ENCODE peak calls at places on chromosome 13, in eight cellular contexts. One of them, this sample, is unnamed.

GRCh38 chr13:30755678-30756077 is 20.3 kb downstream of the ALOX5AP start:
- DNase-seq in hepatocyte: no peak
- DNase-seq in HCT116: no peak
- DNase-seq in SK-N-SH: no peak
- DNase-seq in GM23338: no peak
- DNase-seq in PC-3: no peak
- DNase-seq in PC-9: no peak
- DNase-seq in OCI-LY7: no peak
- DNase-seq in this sample: peak; percentile 65

GRCh38 chr13:41241626-41242025 is 21.8 kb downstream of the MTRF1 start:
- DNase-seq in hepatocyte: no peak
- DNase-seq in HCT116: no peak
- DNase-seq in SK-N-SH: peak; percentile 32
- DNase-seq in GM23338: no peak
- DNase-seq in PC-3: no peak
- DNase-seq in PC-9: no peak
- DNase-seq in OCI-LY7: no peak
- DNase-seq in this sample: no peak

GRCh38 chr13:39284801-39285388 is 246.6 kb downstream of the NHLRC3 start:
- DNase-seq in hepatocyte: no peak
- DNase-seq in HCT116: no peak
- DNase-seq in SK-N-SH: no peak
- DNase-seq in GM23338: peak; percentile 67
- DNase-seq in PC-3: no peak
- DNase-seq in PC-9: no peak
- DNase-seq in OCI-LY7: no peak
- DNase-seq in this sample: no peak

GRCh38 chr13:113628291-113629270 is 29.4 kb downstream of the ATP4B start:
- DNase-seq in hepatocyte: no peak
- DNase-seq in HCT116: no peak
- DNase-seq in SK-N-SH: no peak
- DNase-seq in GM23338: no peak
- DNase-seq in PC-3: no peak
- DNase-seq in PC-9: no peak
- DNase-seq in OCI-LY7: no peak
- DNase-seq in this sample: no peak

GRCh38 chr13:99067160-99067985 is 89.5 kb upstream of the DOCK9 start:
- DNase-seq in hepatocyte: peak; percentile 17
- DNase-seq in HCT116: peak; percentile 70
- DNase-seq in SK-N-SH: no peak
- DNase-seq in GM23338: no peak
- DNase-seq in PC-3: peak; percentile 87
- DNase-seq in PC-9: peak; percentile 30
- DNase-seq in OCI-LY7: no peak
- DNase-seq in this sample: no peak

GRCh38 chr13:75788494-75788991 is 152.4 kb downstream of the LMO7 start:
- DNase-seq in hepatocyte: no peak
- DNase-seq in HCT116: no peak
- DNase-seq in SK-N-SH: no peak
- DNase-seq in GM23338: no peak
- DNase-seq in PC-3: peak; percentile 58
- DNase-seq in PC-9: peak; percentile 82
- DNase-seq in OCI-LY7: no peak
- DNase-seq in this sample: no peak

GRCh38 chr13:113938246-113938645 is 35.6 kb downstream of the C13orf46 start:
- DNase-seq in hepatocyte: no peak
- DNase-seq in HCT116: no peak
- DNase-seq in SK-N-SH: peak; percentile 22
- DNase-seq in GM23338: no peak
- DNase-seq in PC-3: no peak
- DNase-seq in PC-9: no peak
- DNase-seq in OCI-LY7: no peak
- DNase-seq in this sample: no peak

GRCh38 chr13:100589178-100589725 is 663 bp upstream of the GGACT start:
- DNase-seq in hepatocyte: no peak
- DNase-seq in HCT116: no peak
- DNase-seq in SK-N-SH: no peak
- DNase-seq in GM23338: no peak
- DNase-seq in PC-3: no peak
- DNase-seq in PC-9: no peak
- DNase-seq in OCI-LY7: no peak
- DNase-seq in this sample: no peak

GRCh38 chr13:81639984-81640582 is 1299.2 kb upstream of the SPRY2 start:
- DNase-seq in hepatocyte: peak; percentile 38
- DNase-seq in HCT116: peak; percentile 0
- DNase-seq in SK-N-SH: peak; percentile 8
- DNase-seq in GM23338: peak; percentile 36
- DNase-seq in PC-3: peak; percentile 56
- DNase-seq in PC-9: no peak
- DNase-seq in OCI-LY7: peak; percentile 1
- DNase-seq in this sample: peak; percentile 15

GRCh38 chr13:79631260-79631659 is 150.3 kb downstream of the NDFIP2 start:
- DNase-seq in hepatocyte: peak; percentile 59
- DNase-seq in HCT116: peak; percentile 56
- DNase-seq in SK-N-SH: no peak
- DNase-seq in GM23338: peak; percentile 12
- DNase-seq in PC-3: peak; percentile 95
- DNase-seq in PC-9: peak; percentile 59
- DNase-seq in OCI-LY7: no peak
- DNase-seq in this sample: no peak

GRCh38 chr13:106484755-106485193 is 50.7 kb downstream of the EFNB2 start:
- DNase-seq in hepatocyte: no peak
- DNase-seq in HCT116: no peak
- DNase-seq in SK-N-SH: no peak
- DNase-seq in GM23338: no peak
- DNase-seq in PC-3: no peak
- DNase-seq in PC-9: no peak
- DNase-seq in OCI-LY7: no peak
- DNase-seq in this sample: no peak

GRCh38 chr13:98869408-98870090 is 108.3 kb downstream of the DOCK9 start:
- DNase-seq in hepatocyte: no peak
- DNase-seq in HCT116: no peak
- DNase-seq in SK-N-SH: no peak
- DNase-seq in GM23338: no peak
- DNase-seq in PC-3: peak; percentile 5
- DNase-seq in PC-9: no peak
- DNase-seq in OCI-LY7: peak; percentile 24
- DNase-seq in this sample: no peak

GRCh38 chr13:41995946-41996345 is 35.0 kb upstream of the VWA8 start:
- DNase-seq in hepatocyte: peak; percentile 12
- DNase-seq in HCT116: no peak
- DNase-seq in SK-N-SH: no peak
- DNase-seq in GM23338: no peak
- DNase-seq in PC-3: peak; percentile 6
- DNase-seq in PC-9: no peak
- DNase-seq in OCI-LY7: no peak
- DNase-seq in this sample: no peak

GRCh38 chr13:39353988-39354387 is 249.0 kb downstream of the LHFPL6 start:
- DNase-seq in hepatocyte: no peak
- DNase-seq in HCT116: no peak
- DNase-seq in SK-N-SH: no peak
- DNase-seq in GM23338: no peak
- DNase-seq in PC-3: no peak
- DNase-seq in PC-9: no peak
- DNase-seq in OCI-LY7: no peak
- DNase-seq in this sample: no peak

GRCh38 chr13:25217023-25217909 is 45.2 kb upstream of the AMER2 start:
- DNase-seq in hepatocyte: no peak
- DNase-seq in HCT116: no peak
- DNase-seq in SK-N-SH: no peak
- DNase-seq in GM23338: no peak
- DNase-seq in PC-3: peak; percentile 2
- DNase-seq in PC-9: no peak
- DNase-seq in OCI-LY7: no peak
- DNase-seq in this sample: no peak

GRCh38 chr13:75458696-75459422 is 23.1 kb downstream of the TBC1D4 start:
- DNase-seq in hepatocyte: no peak
- DNase-seq in HCT116: no peak
- DNase-seq in SK-N-SH: peak; percentile 48
- DNase-seq in GM23338: peak; percentile 40
- DNase-seq in PC-3: no peak
- DNase-seq in PC-9: no peak
- DNase-seq in OCI-LY7: no peak
- DNase-seq in this sample: peak; percentile 74

GRCh38 chr13:51781246-51782022 is 22.5 kb downstream of the DHRS12 start:
- DNase-seq in hepatocyte: peak; percentile 44
- DNase-seq in HCT116: peak; percentile 18
- DNase-seq in SK-N-SH: peak; percentile 63
- DNase-seq in GM23338: peak; percentile 74
- DNase-seq in PC-3: peak; percentile 60
- DNase-seq in PC-9: no peak
- DNase-seq in OCI-LY7: peak; percentile 51
- DNase-seq in this sample: no peak

DNA sequence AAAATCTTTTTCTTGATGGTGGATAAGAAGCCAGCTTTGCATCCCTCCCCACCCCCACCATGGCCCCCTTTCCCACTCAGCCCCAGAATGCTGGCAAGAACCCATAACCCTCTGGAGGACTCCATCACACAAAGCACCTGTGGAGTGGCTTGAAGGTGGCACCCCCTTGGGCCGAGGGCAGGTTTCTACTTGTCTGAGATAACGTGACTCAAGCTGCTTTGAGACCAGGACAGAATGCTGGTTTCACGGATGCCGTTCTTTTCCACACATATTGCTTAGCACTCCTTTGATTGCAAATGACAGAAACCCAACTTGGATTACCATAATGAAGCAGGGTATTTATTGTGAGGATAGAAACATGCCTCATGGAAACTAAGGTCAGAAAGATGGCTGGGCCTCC is 82.2 kb downstream of the LACC1 start:
- DNase-seq in hepatocyte: no peak
- DNase-seq in HCT116: no peak
- DNase-seq in SK-N-SH: no peak
- DNase-seq in GM23338: no peak
- DNase-seq in PC-3: no peak
- DNase-seq in PC-9: no peak
- DNase-seq in OCI-LY7: no peak
- DNase-seq in this sample: no peak
- H2AFZ ChIP-seq in hepatocyte: no peak overlapping the region
- H2AFZ ChIP-seq in HCT116: no peak overlapping the region
- H2AFZ ChIP-seq in SK-N-SH: no peak overlapping the region
- H2AFZ ChIP-seq in GM23338: no peak overlapping the region
- H2AFZ ChIP-seq in PC-3: no peak overlapping the region
- H2AFZ ChIP-seq in PC-9: no peak overlapping the region
- H2AFZ ChIP-seq in OCI-LY7: no peak overlapping the region
- H2AFZ ChIP-seq in this sample: no peak overlapping the region

DNA sequence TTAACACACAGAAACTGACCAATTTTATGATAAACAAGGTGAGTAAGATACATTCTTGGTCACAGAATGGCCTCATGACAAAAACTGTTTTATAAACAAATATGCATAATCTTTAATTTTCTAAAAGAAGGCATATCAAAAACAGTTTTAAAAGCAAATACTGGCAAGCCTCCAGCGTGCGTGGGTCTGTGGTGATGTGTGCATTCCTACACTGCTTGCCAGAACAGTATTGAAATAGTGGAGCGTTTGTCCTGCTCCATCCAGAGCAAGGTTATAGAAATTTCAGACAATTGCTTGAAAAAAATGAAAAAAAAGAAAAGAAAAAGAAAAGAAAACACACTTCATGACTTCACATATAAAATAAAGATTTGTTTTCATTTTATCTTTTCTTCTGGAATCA is 140.9 kb downstream of the MZT1 start:
- DNase-seq in hepatocyte: peak; percentile 6
- DNase-seq in HCT116: no peak
- DNase-seq in SK-N-SH: no peak
- DNase-seq in GM23338: no peak
- DNase-seq in PC-3: no peak
- DNase-seq in PC-9: no peak
- DNase-seq in OCI-LY7: no peak
- DNase-seq in this sample: no peak
- H3K4me2 ChIP-seq in hepatocyte: no peak overlapping the region
- H3K4me2 ChIP-seq in HCT116: no peak overlapping the region
- H3K4me2 ChIP-seq in SK-N-SH: no peak overlapping the region
- H3K4me2 ChIP-seq in GM23338: no peak overlapping the region
- H3K4me2 ChIP-seq in PC-3: no peak overlapping the region
- H3K4me2 ChIP-seq in PC-9: no peak overlapping the region
- H3K4me2 ChIP-seq in OCI-LY7: no peak overlapping the region
- H3K4me2 ChIP-seq in this sample: no peak overlapping the region

GRCh38 chr13:63396746-63397145 is 1981.1 kb upstream of the PCDH20 start:
- DNase-seq in hepatocyte: no peak
- DNase-seq in HCT116: no peak
- DNase-seq in SK-N-SH: no peak
- DNase-seq in GM23338: no peak
- DNase-seq in PC-3: no peak
- DNase-seq in PC-9: no peak
- DNase-seq in OCI-LY7: no peak
- DNase-seq in this sample: no peak

GRCh38 chr13:63389756-63390155 is 1974.1 kb upstream of the PCDH20 start:
- DNase-seq in hepatocyte: no peak
- DNase-seq in HCT116: no peak
- DNase-seq in SK-N-SH: no peak
- DNase-seq in GM23338: no peak
- DNase-seq in PC-3: no peak
- DNase-seq in PC-9: no peak
- DNase-seq in OCI-LY7: no peak
- DNase-seq in this sample: no peak

GRCh38 chr13:63393112-63393511 is 1977.5 kb upstream of the PCDH20 start:
- DNase-seq in hepatocyte: no peak
- DNase-seq in HCT116: no peak
- DNase-seq in SK-N-SH: no peak
- DNase-seq in GM23338: peak; percentile 3
- DNase-seq in PC-3: no peak
- DNase-seq in PC-9: no peak
- DNase-seq in OCI-LY7: no peak
- DNase-seq in this sample: no peak
- H3K9me2 ChIP-seq in hepatocyte: no peaks in the 10 kb centered on the region
- H3K9me2 ChIP-seq in HCT116: no peaks in the 10 kb centered on the region
- H3K9me2 ChIP-seq in SK-N-SH: no peaks in the 10 kb centered on the region
- H3K9me2 ChIP-seq in GM23338: no peaks in the 10 kb centered on the region
- H3K9me2 ChIP-seq in PC-3: no peaks in the 10 kb centered on the region
- H3K9me2 ChIP-seq in PC-9: no peaks in the 10 kb centered on the region
- H3K9me2 ChIP-seq in OCI-LY7: no peaks in the 10 kb centered on the region
- H3K9me2 ChIP-seq in this sample: no peaks in the 10 kb centered on the region

DNA sequence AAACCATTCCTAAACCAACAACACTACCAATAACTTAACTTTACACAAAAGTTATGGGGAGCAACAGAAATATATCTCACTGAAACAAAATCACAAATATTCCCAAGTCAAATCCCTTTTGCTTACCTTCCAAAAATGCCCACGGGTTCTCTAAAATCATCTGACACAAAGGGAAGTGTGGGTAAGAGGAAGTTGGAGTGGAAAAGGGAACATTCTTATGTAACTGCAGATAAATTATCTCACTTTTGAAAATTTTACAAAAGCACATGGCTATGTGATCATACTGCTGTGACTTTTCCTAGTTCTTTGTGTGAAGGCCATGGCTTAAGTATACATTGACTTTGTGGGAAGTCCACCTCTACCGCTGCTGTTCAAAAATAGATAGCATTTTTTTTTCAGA is 350.5 kb downstream of the GPC6 start:
- DNase-seq in hepatocyte: no peak
- DNase-seq in HCT116: no peak
- DNase-seq in SK-N-SH: no peak
- DNase-seq in GM23338: no peak
- DNase-seq in PC-3: no peak
- DNase-seq in PC-9: no peak
- DNase-seq in OCI-LY7: no peak
- DNase-seq in this sample: no peak
- H2AFZ ChIP-seq in hepatocyte: no peak overlapping the region
- H2AFZ ChIP-seq in HCT116: no peak overlapping the region
- H2AFZ ChIP-seq in SK-N-SH: no peak overlapping the region
- H2AFZ ChIP-seq in GM23338: no peak overlapping the region
- H2AFZ ChIP-seq in PC-3: no peak overlapping the region
- H2AFZ ChIP-seq in PC-9: no peak overlapping the region
- H2AFZ ChIP-seq in OCI-LY7: no peak overlapping the region
- H2AFZ ChIP-seq in this sample: no peak overlapping the region

This sample was measured in MM.1S.